ENCODE peak calls at places on chromosomes 5 and 9, in ten cellular contexts. S is IMR-90, N is C1 segment of cervical spinal cord, U is DMS 273 treated with DMSO at 0.1 percent for 48 hours, Q is hepatocyte, C is mesothelial cell of epicardium, A is NCI-H460, I is H7, F is HFFc6, G is foreskin fibroblast. L is an unnamed sample.

GRCh38 chr5:373710-374602 is 52.4 kb downstream of the AHRR start:
- DNase-seq in C (peak; percentile 90), G (peak; percentile 94), A (peak; percentile 15), U (peak; percentile 2), N (no peak), F (peak; percentile 43), I (peak; percentile 88), S (peak; percentile 77), Q (peak; percentile 95), L (no peak)

GRCh38 chr9:89890326-89890980 is 285.6 kb downstream of the GADD45G start:
- DNase-seq in C (peak; percentile 31), S (no peak), I (no peak), G (no peak), F (no peak), U (no peak), N (no peak), Q (no peak), A (no peak), L (no peak)

GRCh38 chr9:121824651-121825480 is 173.4 kb downstream of the DAB2IP start:
- DNase-seq in I (peak; percentile 63), Q (no peak), G (peak; percentile 54), F (no peak), U (no peak), N (no peak), S (peak; percentile 56), C (no peak), A (no peak), L (no peak)

GRCh38 chr5:88889165-88890069 is 6.4 kb upstream of the MEF2C start:
- DNase-seq in U (no peak), A (no peak), Q (peak; percentile 49), C (peak; percentile 48), I (peak; percentile 65), S (peak; percentile 13), G (peak; percentile 71), F (no peak), N (peak; percentile 71), L (no peak)

GRCh38 chr5:149549461-149550266 is 1.6 kb downstream of the CSNK1A1 start:
- DNase-seq in A (peak; percentile 30), F (peak; percentile 58), U (no peak), I (peak; percentile 35), S (peak; percentile 66), G (peak; percentile 71), N (peak; percentile 30), Q (peak; percentile 61), C (no peak), L (peak; percentile 64)

GRCh38 chr5:142280066-142281011 is 44.5 kb downstream of the SPRY4 start:
- DNase-seq in C (no peak), S (peak; percentile 79), F (no peak), I (peak; percentile 82), G (no peak), U (no peak), Q (peak; percentile 37), A (no peak), N (no peak), L (no peak)

GRCh38 chr9:130680836-130681768 is 12.5 kb upstream of the EXOSC2 start:
- DNase-seq in C (no peak), G (peak; percentile 96), Q (peak; percentile 95), U (peak; percentile 55), S (peak; percentile 88), I (peak; percentile 94), A (peak; percentile 88), F (peak; percentile 87), N (no peak), L (peak; percentile 81)

GRCh38 chr5:62082370-62082778 is 223.6 kb upstream of the KIF2A start:
- DNase-seq in S (peak; percentile 16), A (no peak), C (no peak), Q (no peak), G (peak; percentile 85), F (peak; percentile 71), U (no peak), I (no peak), N (no peak), L (peak; percentile 29)

L was measured in HCT116.